ENCODE peak calls at places on chromosomes 11 and 22, in four cellular contexts. M is ovary, D is astrocyte of the spinal cord, W is testis. F is an unnamed sample.

GRCh38 chr11:97895572-97895971 is 1125.2 kb upstream of the CNTN5 start:
- DNase-seq in M (no peak), D (no peak), W (no peak), F (no peak)

GRCh38 chr11:20488352-20488751 is 100.8 kb downstream of the PRMT3 start:
- DNase-seq in M (no peak), D (peak; percentile 5), W (no peak), F (no peak)

GRCh38 chr11:131763193-131763890 is 392.9 kb downstream of the NTM start:
- DNase-seq in M (no peak), D (no peak), W (no peak), F (no peak)

GRCh38 chr11:128686045-128686741 is 7.7 kb upstream of the FLI1 start:
- DNase-seq in M (no peak), D (no peak), W (no peak), F (no peak)

GRCh38 chr11:14336507-14337503 is 22.2 kb downstream of the RRAS2 start:
- DNase-seq in M (no peak), D (peak; percentile 92), W (no peak), F (no peak)

GRCh38 chr11:34261095-34261494 is 96.7 kb downstream of the ABTB2 start:
- DNase-seq in M (no peak), D (no peak), W (no peak), F (no peak)

GRCh38 chr22:41480397-41480735 is 11.4 kb downstream of the ACO2 start:
- DNase-seq in M (no peak), D (peak; percentile 82), W (no peak), F (no peak)

GRCh38 chr22:44273175-44273574 is 39.6 kb downstream of the SHISAL1 start:
- DNase-seq in M (no peak), D (no peak), W (peak; percentile 67), F (no peak)

GRCh38 chr11:82718307-82718706 is 15.4 kb downstream of the FAM181B start:
- DNase-seq in M (peak; percentile 28), D (peak; percentile 56), W (peak; percentile 47), F (no peak)

GRCh38 chr11:111417011-111417765 is 38.1 kb upstream of the POU2AF1 start:
- DNase-seq in M (no peak), D (no peak), W (no peak), F (no peak)

GRCh38 chr22:38727123-38727522 is 21.4 kb downstream of the GTPBP1 start:
- DNase-seq in M (peak; percentile 9), D (no peak), W (no peak), F (no peak)
- H3K4me3 ChIP-seq in M (no peak overlapping the region), D (no peak overlapping the region), W (no peak overlapping the region), F (no peak overlapping the region)

DNA sequence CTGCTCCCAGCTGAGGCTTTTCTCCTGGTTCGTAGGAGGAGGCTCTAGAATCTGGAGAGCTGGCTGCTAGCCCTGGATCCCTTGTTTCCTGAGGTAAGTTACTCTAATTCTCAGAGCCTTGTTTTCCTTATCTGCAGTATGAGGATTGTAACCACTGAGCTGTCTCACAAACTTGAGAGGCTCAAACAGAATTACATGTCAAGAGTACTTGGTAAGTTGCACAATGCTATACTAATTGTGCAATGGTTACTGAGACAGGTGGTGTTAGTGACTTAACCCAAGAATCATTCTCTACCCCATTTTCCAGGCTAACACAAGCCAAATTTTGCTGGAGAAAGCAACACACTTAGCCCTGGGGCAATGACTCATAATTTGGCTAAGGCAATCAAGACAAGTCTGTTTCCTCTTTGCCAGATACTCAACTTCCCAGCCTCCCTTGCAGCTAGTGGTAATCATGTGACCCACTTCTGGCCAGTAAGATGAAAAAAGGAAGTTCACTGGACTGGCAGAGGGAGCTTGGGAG is 348.0 kb downstream of the TENM4 start:
- DNase-seq in M (no peak), D (peak; percentile 90), W (no peak), F (peak; percentile 23)
- H3K4me3 ChIP-seq in M (no peak overlapping the region), D (no peak overlapping the region), W (no peak overlapping the region), F (no peak overlapping the region)

GRCh38 chr11:133362921-133363320 is 169.4 kb downstream of the OPCML start:
- DNase-seq in M (no peak), D (no peak), W (no peak), F (no peak)
- H3K4me3 ChIP-seq in M (no peak overlapping the region), D (no peak overlapping the region), W (no peak overlapping the region), F (no peak overlapping the region)

GRCh38 chr11:117513666-117514065 is 186.0 kb downstream of the CEP164 start:
- DNase-seq in M (no peak), D (no peak), W (no peak), F (no peak)

GRCh38 chr11:117510646-117511045 is 183.0 kb downstream of the CEP164 start:
- DNase-seq in M (no peak), D (no peak), W (no peak), F (no peak)

GRCh38 chr11:117514256-117514655 is 186.6 kb downstream of the CEP164 start:
- DNase-seq in M (no peak), D (no peak), W (no peak), F (no peak)

GRCh38 chr11:117511483-117511934 is 183.9 kb downstream of the CEP164 start:
- DNase-seq in M (no peak), D (no peak), W (no peak), F (no peak)

GRCh38 chr11:117511981-117512448 is 184.4 kb downstream of the CEP164 start:
- DNase-seq in M (no peak), D (no peak), W (no peak), F (no peak)
- H3K4me3 ChIP-seq in M (no peak overlapping the region), D (no peak overlapping the region), W (no peak overlapping the region), F (no peak overlapping the region)

GRCh38 chr11:368414-369335 is 624 bp upstream of the B4GALNT4 start:
- DNase-seq in M (no peak), D (no peak), W (peak; percentile 50), F (no peak)
- H3K4me3 ChIP-seq in M (peak overlapping the region; percentile 36), D (peak overlapping the region; percentile 12), W (no peak overlapping the region), F (peak overlapping the region; percentile 2)

DNA sequence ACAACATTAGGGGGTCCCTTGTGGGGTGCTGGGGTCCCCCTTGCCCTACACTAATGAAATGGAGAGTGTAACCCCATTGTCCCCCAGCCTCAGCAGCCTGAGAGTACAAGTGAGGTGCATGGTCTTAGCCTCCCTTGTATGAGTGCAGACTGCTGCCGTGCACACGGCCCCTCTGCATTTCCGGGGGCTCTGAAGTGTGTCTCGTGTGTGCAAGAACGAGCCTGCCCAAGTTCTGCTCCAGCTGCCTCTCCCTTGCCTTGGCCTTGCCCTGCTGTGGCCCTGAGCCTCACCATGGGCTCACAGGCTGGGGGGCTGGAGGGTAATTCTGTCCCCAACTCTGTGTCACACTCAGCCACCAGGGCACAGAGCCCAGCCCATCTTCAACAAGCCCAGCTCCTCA is 5.2 kb upstream of the EHD1 start:
- DNase-seq in M (no peak), D (no peak), W (no peak), F (no peak)
- H3K4me3 ChIP-seq in M (no peak overlapping the region), D (no peak overlapping the region), W (no peak overlapping the region), F (no peak overlapping the region)

DNA sequence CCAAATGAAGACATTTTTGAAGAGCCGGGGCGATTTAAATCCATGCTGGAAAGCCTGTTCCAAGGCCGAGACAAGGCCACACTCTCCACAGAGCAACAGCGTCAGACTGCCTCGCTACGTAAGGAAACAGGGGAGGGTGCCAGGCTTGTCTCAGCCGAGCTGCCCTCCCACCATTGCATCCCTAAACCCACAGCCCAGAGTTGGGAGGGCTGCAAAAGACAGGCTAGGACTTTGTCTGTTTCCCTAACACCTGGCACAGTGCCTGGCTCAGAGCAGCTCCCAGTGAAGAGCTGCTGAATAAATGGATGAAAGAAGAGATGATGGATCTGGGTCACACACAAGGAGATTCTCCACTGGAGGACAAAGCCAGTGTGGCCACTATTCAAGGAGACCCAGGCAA is 51.3 kb upstream of the SCUBE2 start:
- DNase-seq in M (no peak), D (no peak), W (peak; percentile 17), F (no peak)
- H3K4me3 ChIP-seq in M (no peak overlapping the region), D (no peak overlapping the region), W (no peak overlapping the region), F (no peak overlapping the region)

GRCh38 chr22:45844009-45844408 is 133.0 kb downstream of the WNT7B start:
- DNase-seq in M (no peak), D (no peak), W (no peak), F (no peak)
- H3K4me3 ChIP-seq in M (no peak overlapping the region), D (no peak overlapping the region), W (no peak overlapping the region), F (no peak overlapping the region)

F was measured in psoas muscle.